ENCODE peak calls at places on chromosome 15, in four cellular contexts. S is GM12865, M is upper lobe of right lung, X is left ventricle myocardium inferior. E is an unnamed sample.
A peak's percentile ranks its signal among the peaks of the same experiment; 100 is the strongest.

GRCh38 chr15:84599906-84600305 is 903 bp upstream of the ZSCAN2 start:
- DNase-seq in S (no peak), M (no peak), X (no peak), E (no peak)

GRCh38 chr15:99015677-99016568 is 8.3 kb upstream of the PGPEP1L start:
- DNase-seq in S (no peak), M (peak; percentile 72), X (no peak), E (no peak)

GRCh38 chr15:66625974-66626373 is 60.2 kb upstream of the LCTL start:
- DNase-seq in S (no peak), M (no peak), X (no peak), E (no peak)

GRCh38 chr15:48722764-48723661 is 77.5 kb upstream of the FBN1 start:
- DNase-seq in S (no peak), M (no peak), X (no peak), E (peak; percentile 57)

GRCh38 chr15:58724471-58724870 is 25.0 kb downstream of the ADAM10 start:
- DNase-seq in S (peak; percentile 72), M (no peak), X (no peak), E (no peak)

GRCh38 chr15:37096878-37097568 is 3.3 kb downstream of the MEIS2 start:
- DNase-seq in S (no peak), M (no peak), X (no peak), E (no peak)

GRCh38 chr15:70748281-70748747 is 15.0 kb downstream of the UACA start:
- DNase-seq in S (no peak), M (no peak), X (peak; percentile 71), E (no peak)

GRCh38 chr15:58758141-58758540 is 8.6 kb upstream of the ADAM10 start:
- DNase-seq in S (peak; percentile 46), M (no peak), X (no peak), E (no peak)

GRCh38 chr15:72184165-72184811 is 13.3 kb downstream of the GRAMD2A start:
- DNase-seq in S (no peak), M (peak; percentile 92), X (peak; percentile 26), E (no peak)

GRCh38 chr15:100311099-100311751 is 30.6 kb downstream of the ADAMTS17 start:
- DNase-seq in S (no peak), M (no peak), X (peak; percentile 39), E (no peak)
- H3K4me3 ChIP-seq in S (no peak overlapping the region), M (no peak overlapping the region), X (no peak overlapping the region), E (no peak overlapping the region)

GRCh38 chr15:52994290-52994689 is 204.2 kb upstream of the ONECUT1 start:
- DNase-seq in S (no peak), M (no peak), X (no peak), E (no peak)

GRCh38 chr15:53000412-53000811 is 210.3 kb upstream of the ONECUT1 start:
- DNase-seq in S (no peak), M (no peak), X (no peak), E (no peak)

DNA sequence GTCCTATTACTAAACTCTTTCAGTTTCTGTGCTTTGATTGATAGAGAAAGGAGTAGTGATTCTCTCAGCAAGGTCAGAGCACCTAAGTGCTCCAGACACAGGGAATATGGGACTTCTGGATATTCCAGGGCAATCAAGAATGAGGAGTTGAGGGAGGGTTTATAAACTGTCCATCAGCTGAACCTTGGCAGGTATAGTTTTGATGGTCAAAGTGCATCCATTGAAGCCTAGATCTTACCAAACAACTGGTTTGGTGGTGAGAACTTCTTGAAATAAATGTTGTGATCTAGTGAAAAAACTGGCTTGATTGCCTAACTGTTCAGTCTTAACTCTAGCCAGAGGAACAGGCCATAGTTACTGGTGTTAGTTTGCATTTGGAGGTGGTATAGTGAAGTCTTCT is 207.0 kb upstream of the ONECUT1 start:
- DNase-seq in S (no peak), M (no peak), X (no peak), E (no peak)
- TF ChIP-seq CTCF in S (no peak), M (no peak), X (no peak), E (no peak)

DNA sequence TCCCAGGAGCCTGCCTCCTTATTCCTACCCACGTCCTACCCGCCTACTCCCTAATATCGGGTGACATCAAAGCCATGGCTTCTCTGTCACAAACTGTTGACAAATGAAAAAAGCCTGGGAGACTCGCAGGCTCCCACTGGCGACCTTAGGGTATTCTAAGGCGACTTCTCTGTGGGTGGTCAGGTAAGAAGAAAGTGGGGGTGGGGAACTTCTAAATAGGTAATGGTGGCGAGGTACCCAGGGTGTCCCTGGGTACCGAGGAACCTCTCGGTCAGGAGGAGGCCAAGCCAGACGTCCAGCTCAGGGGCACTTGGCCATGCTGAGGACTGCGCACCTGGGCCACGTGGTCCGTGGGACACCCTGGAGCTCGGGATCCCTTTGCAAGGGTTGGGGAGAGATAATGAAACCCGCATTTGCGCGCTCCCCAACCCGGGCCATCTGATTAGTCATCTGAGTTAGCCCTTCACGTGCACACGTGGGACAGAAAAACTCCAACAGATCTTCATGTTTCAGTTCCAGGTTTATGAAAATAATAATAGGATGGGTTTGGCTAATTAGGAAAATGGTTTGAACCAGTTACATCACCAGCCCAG is 78.2 kb downstream of the NR2F2 start:
- DNase-seq in S (no peak), M (no peak), X (no peak), E (no peak)
- H3K4me3 ChIP-seq in S (no peak overlapping the region), M (no peak overlapping the region), X (peak overlapping the region; percentile 59), E (no peak overlapping the region)

GRCh38 chr15:33963831-33964664 is 4.2 kb upstream of the CHRM5 start:
- DNase-seq in S (peak; percentile 56), M (no peak), X (no peak), E (no peak)
- TF ChIP-seq CTCF in S (peak; percentile 72), M (peak; percentile 58), X (peak; percentile 65), E (peak; percentile 46)

DNA sequence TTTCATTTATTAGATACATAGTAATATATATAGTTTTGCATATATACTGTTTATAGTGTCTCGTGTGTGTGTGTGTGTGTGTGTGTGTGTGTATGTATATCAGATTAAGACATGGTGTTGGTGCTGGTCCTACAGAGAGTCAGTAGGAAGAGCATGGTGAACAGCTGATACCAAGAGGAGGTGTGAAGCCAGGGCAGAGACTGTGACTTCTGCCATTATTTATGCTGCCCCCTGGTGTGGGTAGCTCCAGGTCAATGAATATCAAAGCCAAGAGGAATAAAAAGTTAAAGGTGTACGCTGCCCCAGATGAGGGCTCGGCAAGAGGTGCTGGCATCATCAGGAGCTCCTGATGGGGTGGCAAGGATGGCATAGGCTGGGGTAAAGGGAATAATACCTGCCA is 299.5 kb upstream of the RASGRP1 start:
- DNase-seq in S (peak; percentile 13), M (no peak), X (no peak), E (no peak)
- H3K4me3 ChIP-seq in S (no peak overlapping the region), M (no peak overlapping the region), X (no peak overlapping the region), E (no peak overlapping the region)

GRCh38 chr15:69410290-69410874 is 3.8 kb upstream of the KIF23 start:
- DNase-seq in S (peak; percentile 40), M (no peak), X (no peak), E (no peak)
- TF ChIP-seq CTCF in S (peak; percentile 7), M (peak; percentile 6), X (peak; percentile 34), E (peak; percentile 37)

DNA sequence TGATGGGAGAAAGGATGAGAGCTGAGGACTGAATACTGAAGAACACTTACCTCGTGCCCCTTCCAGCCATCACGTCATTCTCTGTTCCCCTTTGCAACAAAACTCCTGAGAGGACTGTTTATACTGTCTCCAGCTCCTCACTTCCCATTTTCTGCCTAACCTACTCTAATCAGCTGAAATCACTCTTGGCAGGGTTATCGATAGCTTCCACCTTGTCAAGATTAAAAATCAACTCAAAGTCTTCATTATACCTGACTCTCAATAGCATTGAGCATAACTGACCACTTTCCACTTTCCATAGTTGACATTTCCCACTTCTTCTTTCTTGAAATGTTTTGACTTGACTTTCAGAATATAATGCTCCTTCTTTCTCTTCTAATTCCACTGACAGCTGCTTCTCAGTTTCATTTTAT is 4.3 kb downstream of the BTBD1 start:
- DNase-seq in S (peak; percentile 38), M (no peak), X (no peak), E (no peak)
- H3K4me3 ChIP-seq in S (peak overlapping the region; percentile 98), M (no peak overlapping the region), X (no peak overlapping the region), E (no peak overlapping the region)

DNA sequence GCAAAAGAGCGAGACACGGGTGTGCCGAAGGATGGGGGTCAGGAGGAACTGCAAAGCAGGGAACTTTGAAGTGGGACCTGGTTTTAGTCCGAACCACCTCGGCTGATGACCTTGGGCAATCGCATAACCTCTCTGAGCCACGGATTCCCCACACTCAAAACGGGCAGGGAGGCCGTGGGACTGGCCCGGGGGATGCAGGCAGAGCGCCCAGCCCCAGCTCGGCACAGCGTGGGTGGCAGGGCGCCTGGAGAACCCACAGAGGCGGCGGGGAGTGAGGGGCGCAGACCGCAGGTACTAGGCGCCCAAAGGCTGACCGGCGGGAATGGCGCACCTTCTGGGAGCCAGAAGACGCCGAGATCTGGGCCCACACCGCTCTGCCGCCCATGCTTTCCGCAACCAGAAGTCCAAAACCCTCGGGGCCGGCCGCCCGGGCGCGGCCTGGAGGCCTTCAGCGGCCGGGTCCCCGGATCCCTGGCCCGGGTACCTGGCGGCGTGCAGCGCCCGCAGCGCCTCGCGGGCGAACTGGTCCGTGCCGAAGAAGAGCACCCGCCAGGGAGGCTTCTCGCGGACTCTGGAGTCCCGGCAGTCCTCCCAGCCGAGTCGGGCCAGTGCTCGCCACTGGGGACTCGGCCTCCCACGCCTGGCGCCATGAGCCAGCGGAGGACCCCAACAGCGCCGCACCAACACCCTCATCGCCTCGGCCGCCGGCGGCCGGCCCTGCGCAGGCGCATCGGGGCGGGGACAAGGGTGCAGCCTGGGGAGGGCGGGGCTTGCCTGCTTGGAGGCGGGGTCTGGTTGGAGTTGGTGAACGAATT is at the start of gene MTFMT:
- DNase-seq in S (peak; percentile 90), M (peak; percentile 97), X (peak; percentile 94), E (no peak)
- TF ChIP-seq CTCF in S (peak; percentile 9), M (no peak), X (no peak), E (peak; percentile 16)

E was measured in AG04449.